ENCODE peak calls at places on chromosomes 13 and 19, in nine cellular contexts. One of them, this sample, is unnamed.

GRCh38 chr19:34291235-34291634 is 36.9 kb downstream of the GARRE1 start:
- DNase-seq in coronary artery: no peak
- DNase-seq in MM.1S: no peak
- DNase-seq in fibroblast of mammary gland: no peak
- DNase-seq in cardiac muscle cell: no peak
- DNase-seq in Caco-2: no peak
- DNase-seq in right atrium auricular region: no peak
- DNase-seq in dorsolateral prefrontal cortex: no peak
- DNase-seq in IMR-90: no peak
- DNase-seq in this sample: no peak

GRCh38 chr19:10730932-10731331 is 13.1 kb downstream of the DNM2 start:
- DNase-seq in cardiac muscle cell: no peak
- DNase-seq in right atrium auricular region: no peak
- DNase-seq in Caco-2: no peak
- DNase-seq in fibroblast of mammary gland: no peak
- DNase-seq in IMR-90: no peak
- DNase-seq in coronary artery: no peak
- DNase-seq in dorsolateral prefrontal cortex: peak
- DNase-seq in MM.1S: no peak
- DNase-seq in this sample: no peak

GRCh38 chr13:91709180-91709579 is 310.8 kb downstream of the GPC5 start:
- DNase-seq in IMR-90: no peak
- DNase-seq in MM.1S: no peak
- DNase-seq in right atrium auricular region: no peak
- DNase-seq in fibroblast of mammary gland: no peak
- DNase-seq in cardiac muscle cell: no peak
- DNase-seq in Caco-2: no peak
- DNase-seq in dorsolateral prefrontal cortex: no peak
- DNase-seq in coronary artery: no peak
- DNase-seq in this sample: no peak

GRCh38 chr13:97254809-97255208 is 32.7 kb downstream of the MBNL2 start:
- DNase-seq in coronary artery: no peak
- DNase-seq in dorsolateral prefrontal cortex: no peak
- DNase-seq in cardiac muscle cell: no peak
- DNase-seq in fibroblast of mammary gland: peak
- DNase-seq in Caco-2: no peak
- DNase-seq in IMR-90: peak
- DNase-seq in MM.1S: no peak
- DNase-seq in right atrium auricular region: no peak
- DNase-seq in this sample: no peak

GRCh38 chr19:33413426-33413725 is 39.9 kb downstream of the CEBPG start:
- DNase-seq in fibroblast of mammary gland: no peak
- DNase-seq in MM.1S: no peak
- DNase-seq in cardiac muscle cell: no peak
- DNase-seq in Caco-2: no peak
- DNase-seq in coronary artery: no peak
- DNase-seq in dorsolateral prefrontal cortex: no peak
- DNase-seq in right atrium auricular region: no peak
- DNase-seq in IMR-90: no peak
- DNase-seq in this sample: no peak

GRCh38 chr19:55082023-55082851 is 6.6 kb downstream of the EPS8L1 start:
- DNase-seq in right atrium auricular region: no peak
- DNase-seq in cardiac muscle cell: peak
- DNase-seq in MM.1S: no peak
- DNase-seq in fibroblast of mammary gland: peak
- DNase-seq in dorsolateral prefrontal cortex: no peak
- DNase-seq in IMR-90: peak
- DNase-seq in Caco-2: no peak
- DNase-seq in coronary artery: no peak
- DNase-seq in this sample: no peak

GRCh38 chr13:21949818-21950429 is 279.1 kb downstream of the FGF9 start:
- DNase-seq in Caco-2: no peak
- DNase-seq in coronary artery: no peak
- DNase-seq in fibroblast of mammary gland: no peak
- DNase-seq in right atrium auricular region: no peak
- DNase-seq in IMR-90: peak
- DNase-seq in cardiac muscle cell: no peak
- DNase-seq in dorsolateral prefrontal cortex: no peak
- DNase-seq in MM.1S: no peak
- DNase-seq in this sample: no peak

GRCh38 chr13:43087960-43088580 is 64.7 kb downstream of the DNAJC15 start:
- DNase-seq in IMR-90: peak
- DNase-seq in right atrium auricular region: no peak
- DNase-seq in cardiac muscle cell: peak
- DNase-seq in coronary artery: no peak
- DNase-seq in Caco-2: no peak
- DNase-seq in dorsolateral prefrontal cortex: no peak
- DNase-seq in MM.1S: peak
- DNase-seq in fibroblast of mammary gland: peak
- DNase-seq in this sample: no peak

GRCh38 chr19:39696418-39696817 is 7.9 kb upstream of the LGALS14 start:
- DNase-seq in coronary artery: no peak
- DNase-seq in MM.1S: no peak
- DNase-seq in IMR-90: no peak
- DNase-seq in Caco-2: peak
- DNase-seq in cardiac muscle cell: no peak
- DNase-seq in right atrium auricular region: no peak
- DNase-seq in fibroblast of mammary gland: peak
- DNase-seq in dorsolateral prefrontal cortex: no peak
- DNase-seq in this sample: no peak

GRCh38 chr19:38265213-38265861 is 964 bp downstream of the SPINT2 start:
- DNase-seq in MM.1S: no peak
- DNase-seq in Caco-2: peak
- DNase-seq in fibroblast of mammary gland: no peak
- DNase-seq in right atrium auricular region: no peak
- DNase-seq in IMR-90: no peak
- DNase-seq in cardiac muscle cell: no peak
- DNase-seq in coronary artery: no peak
- DNase-seq in dorsolateral prefrontal cortex: no peak
- DNase-seq in this sample: no peak

GRCh38 chr19:38076337-38076736 is 147.7 kb downstream of the DPF1 start:
- DNase-seq in cardiac muscle cell: no peak
- DNase-seq in Caco-2: no peak
- DNase-seq in fibroblast of mammary gland: no peak
- DNase-seq in coronary artery: no peak
- DNase-seq in dorsolateral prefrontal cortex: no peak
- DNase-seq in MM.1S: no peak
- DNase-seq in right atrium auricular region: no peak
- DNase-seq in IMR-90: no peak
- DNase-seq in this sample: no peak

GRCh38 chr13:43787998-43788397 is 1.2 kb upstream of the ENOX1 start:
- DNase-seq in MM.1S: peak
- DNase-seq in fibroblast of mammary gland: peak
- DNase-seq in right atrium auricular region: no peak
- DNase-seq in IMR-90: peak
- DNase-seq in coronary artery: no peak
- DNase-seq in cardiac muscle cell: peak
- DNase-seq in dorsolateral prefrontal cortex: peak
- DNase-seq in Caco-2: peak
- DNase-seq in this sample: peak

GRCh38 chr19:872266-872951 is 12.9 kb downstream of the CFD start:
- DNase-seq in coronary artery: no peak
- DNase-seq in MM.1S: peak
- DNase-seq in right atrium auricular region: no peak
- DNase-seq in IMR-90: peak
- DNase-seq in Caco-2: peak
- DNase-seq in dorsolateral prefrontal cortex: no peak
- DNase-seq in cardiac muscle cell: peak
- DNase-seq in fibroblast of mammary gland: peak
- DNase-seq in this sample: peak

DNA sequence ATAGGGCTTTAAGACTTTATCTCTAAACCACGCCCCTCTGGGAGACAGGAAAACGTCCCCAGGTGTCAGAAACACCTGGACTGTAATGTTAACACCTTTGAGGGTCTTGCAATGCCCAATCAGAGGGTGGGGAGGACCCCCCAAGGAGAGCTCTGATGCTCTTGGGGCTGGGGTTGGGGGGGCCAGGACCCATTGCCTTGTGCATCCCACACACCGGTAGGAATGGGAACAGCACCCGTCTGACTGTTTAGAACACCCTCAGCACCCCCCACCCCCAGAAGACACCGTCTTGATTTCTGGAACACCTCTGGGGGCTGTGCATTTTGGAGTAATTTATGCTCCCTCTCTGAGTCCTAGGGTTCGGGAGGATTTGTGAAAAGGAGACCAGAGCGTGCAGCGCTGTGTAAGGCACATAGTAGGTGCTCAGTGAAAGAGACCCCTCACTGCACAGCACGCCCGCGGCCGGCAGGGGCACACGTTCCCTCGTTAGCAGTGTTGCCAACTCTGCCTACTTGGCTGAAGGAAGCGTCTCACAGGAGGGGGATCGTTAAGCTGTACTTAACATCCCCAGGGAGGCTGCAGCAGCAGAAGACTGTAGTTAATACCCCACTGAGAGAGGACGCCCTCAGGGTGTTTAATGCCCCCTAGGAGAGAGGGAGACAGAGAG is 2.8 kb upstream of the ERFL start:
- DNase-seq in right atrium auricular region: no peak
- DNase-seq in coronary artery: no peak
- DNase-seq in fibroblast of mammary gland: no peak
- DNase-seq in dorsolateral prefrontal cortex: no peak
- DNase-seq in Caco-2: no peak
- DNase-seq in cardiac muscle cell: no peak
- DNase-seq in IMR-90: no peak
- DNase-seq in MM.1S: no peak
- DNase-seq in this sample: no peak
- TF ChIP-seq CTCF in right atrium auricular region: no peak
- TF ChIP-seq CTCF in coronary artery: no peak
- TF ChIP-seq CTCF in fibroblast of mammary gland: peak
- TF ChIP-seq CTCF in dorsolateral prefrontal cortex: no peak
- TF ChIP-seq CTCF in Caco-2: no peak
- TF ChIP-seq CTCF in cardiac muscle cell: peak
- TF ChIP-seq CTCF in IMR-90: peak
- TF ChIP-seq CTCF in MM.1S: peak
- TF ChIP-seq CTCF in this sample: peak

GRCh38 chr19:5559804-5560133 is 8.0 kb downstream of the TINCR start:
- DNase-seq in right atrium auricular region: no peak
- DNase-seq in MM.1S: no peak
- DNase-seq in coronary artery: no peak
- DNase-seq in cardiac muscle cell: no peak
- DNase-seq in IMR-90: no peak
- DNase-seq in Caco-2: no peak
- DNase-seq in dorsolateral prefrontal cortex: no peak
- DNase-seq in fibroblast of mammary gland: no peak
- DNase-seq in this sample: no peak

GRCh38 chr19:5562280-5562679 is 5.5 kb downstream of the TINCR start:
- DNase-seq in coronary artery: no peak
- DNase-seq in right atrium auricular region: no peak
- DNase-seq in IMR-90: no peak
- DNase-seq in fibroblast of mammary gland: no peak
- DNase-seq in Caco-2: no peak
- DNase-seq in MM.1S: no peak
- DNase-seq in dorsolateral prefrontal cortex: no peak
- DNase-seq in cardiac muscle cell: no peak
- DNase-seq in this sample: no peak

GRCh38 chr19:5563008-5563431 is 4.7 kb downstream of the TINCR start:
- DNase-seq in coronary artery: no peak
- DNase-seq in right atrium auricular region: no peak
- DNase-seq in Caco-2: no peak
- DNase-seq in cardiac muscle cell: no peak
- DNase-seq in IMR-90: no peak
- DNase-seq in MM.1S: no peak
- DNase-seq in dorsolateral prefrontal cortex: no peak
- DNase-seq in fibroblast of mammary gland: no peak
- DNase-seq in this sample: no peak

GRCh38 chr19:5560156-5560555 is 7.6 kb downstream of the TINCR start:
- DNase-seq in IMR-90: no peak
- DNase-seq in right atrium auricular region: no peak
- DNase-seq in MM.1S: no peak
- DNase-seq in dorsolateral prefrontal cortex: no peak
- DNase-seq in cardiac muscle cell: no peak
- DNase-seq in coronary artery: no peak
- DNase-seq in Caco-2: no peak
- DNase-seq in fibroblast of mammary gland: no peak
- DNase-seq in this sample: no peak

DNA sequence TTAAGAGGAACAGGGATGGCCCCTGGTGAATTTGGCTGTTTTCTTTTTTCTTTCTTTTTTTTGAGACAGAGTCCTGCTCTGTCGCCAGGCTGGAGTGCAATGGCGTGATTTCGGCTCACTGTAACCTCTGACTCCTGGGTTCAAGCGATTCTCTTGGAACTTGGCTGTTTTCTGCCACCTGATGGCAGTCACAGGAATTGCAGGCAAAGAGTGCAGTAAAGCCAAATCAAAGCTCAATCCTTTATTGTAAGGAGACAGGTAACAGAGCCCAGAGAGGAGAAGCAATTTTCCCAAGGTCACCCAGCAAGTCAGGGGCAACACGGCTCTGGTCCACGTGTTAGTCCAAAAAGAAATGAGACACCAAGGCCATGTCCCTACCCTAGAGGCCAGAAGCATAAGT is 6.2 kb downstream of the TINCR start:
- DNase-seq in coronary artery: no peak
- DNase-seq in fibroblast of mammary gland: no peak
- DNase-seq in IMR-90: no peak
- DNase-seq in right atrium auricular region: no peak
- DNase-seq in dorsolateral prefrontal cortex: no peak
- DNase-seq in MM.1S: no peak
- DNase-seq in cardiac muscle cell: no peak
- DNase-seq in Caco-2: no peak
- DNase-seq in this sample: no peak
- TF ChIP-seq CTCF in coronary artery: no peak
- TF ChIP-seq CTCF in fibroblast of mammary gland: peak
- TF ChIP-seq CTCF in IMR-90: peak
- TF ChIP-seq CTCF in right atrium auricular region: no peak
- TF ChIP-seq CTCF in dorsolateral prefrontal cortex: no peak
- TF ChIP-seq CTCF in MM.1S: peak
- TF ChIP-seq CTCF in cardiac muscle cell: peak
- TF ChIP-seq CTCF in Caco-2: peak
- TF ChIP-seq CTCF in this sample: peak

GRCh38 chr13:108086678-108087077 is 128.7 kb downstream of the LIG4 start:
- DNase-seq in fibroblast of mammary gland: no peak
- DNase-seq in dorsolateral prefrontal cortex: peak
- DNase-seq in coronary artery: no peak
- DNase-seq in MM.1S: no peak
- DNase-seq in cardiac muscle cell: no peak
- DNase-seq in Caco-2: peak
- DNase-seq in IMR-90: peak
- DNase-seq in right atrium auricular region: no peak
- DNase-seq in this sample: no peak
- TF ChIP-seq CTCF in fibroblast of mammary gland: no peak
- TF ChIP-seq CTCF in dorsolateral prefrontal cortex: no peak
- TF ChIP-seq CTCF in coronary artery: no peak
- TF ChIP-seq CTCF in MM.1S: no peak
- TF ChIP-seq CTCF in cardiac muscle cell: no peak
- TF ChIP-seq CTCF in Caco-2: no peak
- TF ChIP-seq CTCF in IMR-90: peak
- TF ChIP-seq CTCF in right atrium auricular region: no peak
- TF ChIP-seq CTCF in this sample: peak

DNA sequence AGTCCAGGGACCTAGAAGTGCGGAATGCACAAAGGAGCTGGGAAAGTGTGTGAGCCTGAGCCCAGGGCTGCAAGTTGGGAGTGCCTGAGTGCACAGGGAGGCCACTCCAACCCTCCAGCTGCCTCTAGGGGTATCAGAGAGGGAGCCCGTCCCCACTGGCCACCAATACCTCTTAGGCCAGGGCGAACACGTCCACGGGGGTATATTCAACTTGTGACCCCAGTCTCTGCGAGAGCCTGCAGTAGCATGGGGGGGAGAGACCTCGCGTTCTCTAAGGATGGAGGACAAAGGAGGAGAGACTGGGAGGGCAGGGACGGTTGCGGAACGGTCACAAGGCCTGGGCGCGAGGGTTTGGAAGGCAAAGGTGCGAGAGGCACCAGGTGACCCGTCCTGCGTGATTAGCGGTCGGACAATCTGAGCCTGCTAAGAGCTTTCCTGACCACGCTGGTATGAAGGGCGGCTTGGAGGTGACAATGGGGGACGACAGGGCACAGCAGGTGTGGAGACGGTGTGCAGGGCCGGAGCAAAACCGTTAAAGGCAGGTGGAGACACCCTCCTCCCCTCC is 676 bp downstream of the CD320 start:
- DNase-seq in right atrium auricular region: peak
- DNase-seq in fibroblast of mammary gland: no peak
- DNase-seq in cardiac muscle cell: no peak
- DNase-seq in MM.1S: peak
- DNase-seq in dorsolateral prefrontal cortex: no peak
- DNase-seq in IMR-90: no peak
- DNase-seq in coronary artery: no peak
- DNase-seq in Caco-2: no peak
- DNase-seq in this sample: no peak
- TF ChIP-seq CTCF in right atrium auricular region: no peak
- TF ChIP-seq CTCF in fibroblast of mammary gland: no peak
- TF ChIP-seq CTCF in cardiac muscle cell: no peak
- TF ChIP-seq CTCF in MM.1S: peak
- TF ChIP-seq CTCF in dorsolateral prefrontal cortex: no peak
- TF ChIP-seq CTCF in IMR-90: no peak
- TF ChIP-seq CTCF in coronary artery: no peak
- TF ChIP-seq CTCF in Caco-2: no peak
- TF ChIP-seq CTCF in this sample: no peak